ENCODE peak calls at places on chromosomes 6 and 20, in five cellular contexts. M is A673, Y is stomach, L is nephron progenitor cell, I is Calu3. G is an unnamed sample.
A peak's percentile ranks its signal among the peaks of the same experiment; 100 is the strongest.

GRCh38 chr6:44397424-44398169 is 10.1 kb downstream of the CDC5L start:
- DNase-seq in M (peak; percentile 30), Y (no peak), L (no peak), I (no peak), G (no peak)

GRCh38 chr6:87334683-87335082 is 5.6 kb upstream of the GJB7 start:
- DNase-seq in M (no peak), Y (no peak), L (no peak), I (no peak), G (no peak)

GRCh38 chr6:83708970-83709747 is at the start of gene SNAP91:
- DNase-seq in M (peak; percentile 53), Y (no peak), L (peak; percentile 83), I (no peak), G (no peak)

GRCh38 chr20:20083796-20084195 is 31.5 kb downstream of the CFAP61 start:
- DNase-seq in M (peak; percentile 64), Y (no peak), L (no peak), I (no peak), G (no peak)

GRCh38 chr6:17986656-17987575 is 519 bp downstream of the KIF13A start:
- DNase-seq in M (peak; percentile 52), Y (peak; percentile 52), L (peak; percentile 58), I (peak; percentile 35), G (peak; percentile 25)

GRCh38 chr20:32463642-32464400 is 105.7 kb downstream of the ASXL1 start:
- DNase-seq in M (no peak), Y (peak; percentile 83), L (peak; percentile 67), I (no peak), G (no peak)

GRCh38 chr20:31949877-31950646 is 1.8 kb downstream of the PDRG1 start:
- DNase-seq in M (no peak), Y (no peak), L (no peak), I (no peak), G (no peak)

GRCh38 chr6:44662461-44663121 is 275.1 kb downstream of the CDC5L start:
- DNase-seq in M (peak; percentile 72), Y (no peak), L (no peak), I (no peak), G (no peak)

GRCh38 chr6:121506761-121507754 is 71.6 kb downstream of the GJA1 start:
- DNase-seq in M (no peak), Y (no peak), L (no peak), I (no peak), G (no peak)

GRCh38 chr6:70135219-70135769 is 167.6 kb downstream of the COL9A1 start:
- DNase-seq in M (no peak), Y (peak; percentile 57), L (no peak), I (no peak), G (no peak)

GRCh38 chr6:165573671-165574070 is 89.4 kb downstream of the PDE10A start:
- DNase-seq in M (peak; percentile 10), Y (peak; percentile 60), L (no peak), I (peak; percentile 71), G (no peak)

GRCh38 chr6:35282472-35282871 is 15.1 kb upstream of the DEF6 start:
- DNase-seq in M (no peak), Y (no peak), L (no peak), I (no peak), G (no peak)

GRCh38 chr6:13733178-13733851 is 21.7 kb upstream of the RANBP9 start:
- DNase-seq in M (peak; percentile 72), Y (peak; percentile 44), L (no peak), I (peak; percentile 6), G (no peak)

GRCh38 chr20:36836591-36837329 is 39.2 kb upstream of the TLDC2 start:
- DNase-seq in M (peak; percentile 82), Y (peak; percentile 62), L (peak; percentile 61), I (peak; percentile 78), G (peak; percentile 36)

GRCh38 chr6:102204336-102204735 is 810.8 kb downstream of the GRIK2 start:
- DNase-seq in M (no peak), Y (no peak), L (no peak), I (no peak), G (no peak)

GRCh38 chr20:21548390-21549035 is 34.6 kb upstream of the NKX2-2 start:
- DNase-seq in M (no peak), Y (no peak), L (no peak), I (no peak), G (no peak)

GRCh38 chr20:33866398-33867079 is 55.4 kb downstream of the CHMP4B start:
- DNase-seq in M (no peak), Y (no peak), L (no peak), I (no peak), G (no peak)

GRCh38 chr6:106600329-106600728 is 29.0 kb downstream of the RTN4IP1 start:
- DNase-seq in M (no peak), Y (no peak), L (no peak), I (no peak), G (no peak)

GRCh38 chr6:134853111-134854055 is 96.5 kb downstream of the ALDH8A1 start:
- DNase-seq in M (no peak), Y (no peak), L (no peak), I (no peak), G (no peak)

GRCh38 chr6:99711925-99712324 is 105.3 kb downstream of the PRDM13 start:
- DNase-seq in M (no peak), Y (no peak), L (no peak), I (no peak), G (no peak)

GRCh38 chr20:346640-347316 is at the start of gene NRSN2:
- DNase-seq in M (peak; percentile 86), Y (peak; percentile 60), L (peak; percentile 77), I (no peak), G (no peak)

GRCh38 chr20:47620808-47621805 is 119.4 kb downstream of the NCOA3 start:
- DNase-seq in M (peak; percentile 72), Y (no peak), L (no peak), I (peak; percentile 48), G (no peak)

GRCh38 chr6:53961679-53962370 is 149.4 kb upstream of the MLIP start:
- DNase-seq in M (peak; percentile 19), Y (no peak), L (peak; percentile 17), I (no peak), G (no peak)

GRCh38 chr20:48921168-48921882 is at the start of gene ARFGEF2:
- DNase-seq in M (peak; percentile 89), Y (peak; percentile 93), L (peak; percentile 96), I (peak; percentile 99), G (peak; percentile 95)
- TF ChIP-seq CTCF in M (no peak), Y (no peak), L (no peak), I (peak; percentile 8), G (no peak)

DNA sequence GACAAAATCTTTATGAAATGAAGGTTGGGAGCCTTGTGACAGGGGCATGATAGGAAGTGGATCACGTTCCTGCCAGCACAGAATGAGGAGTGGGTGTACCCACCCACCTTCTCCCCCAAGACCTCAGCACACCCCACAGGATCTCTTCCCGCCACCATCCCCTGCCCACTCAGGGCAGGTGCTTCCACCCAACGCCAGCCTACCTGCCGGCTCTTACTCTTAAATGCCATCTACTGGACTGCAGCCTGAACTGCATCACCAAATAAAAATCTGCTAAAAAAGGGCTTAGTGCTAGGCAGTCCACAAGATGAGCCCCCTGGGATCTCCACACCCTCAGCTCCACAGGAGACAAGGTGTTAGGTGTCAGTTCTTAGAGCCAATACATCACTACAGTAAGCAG is 20.6 kb downstream of the DTNBP1 start:
- DNase-seq in M (no peak), Y (no peak), L (no peak), I (no peak), G (no peak)
- TF ChIP-seq CTCF in M (peak; percentile 43), Y (no peak), L (no peak), I (peak; percentile 40), G (no peak)

GRCh38 chr6:114343782-114344144 is 940 bp upstream of the HS3ST5 start:
- DNase-seq in M (no peak), Y (no peak), L (no peak), I (no peak), G (no peak)

GRCh38 chr6:114344216-114344970 is 1.6 kb upstream of the HS3ST5 start:
- DNase-seq in M (no peak), Y (no peak), L (no peak), I (no peak), G (no peak)

GRCh38 chr6:114342086-114342825 is 567 bp downstream of the HS3ST5 start:
- DNase-seq in M (no peak), Y (no peak), L (peak; percentile 64), I (peak; percentile 53), G (no peak)

GRCh38 chr6:114344971-114345274 is 2.1 kb upstream of the HS3ST5 start:
- DNase-seq in M (no peak), Y (no peak), L (no peak), I (no peak), G (no peak)

GRCh38 chr6:114342826-114343781 is at the start of gene HS3ST5:
- DNase-seq in M (peak; percentile 23), Y (no peak), L (peak; percentile 80), I (peak; percentile 85), G (no peak)
- TF ChIP-seq CTCF in M (peak; percentile 31), Y (no peak), L (peak; percentile 53), I (peak; percentile 53), G (no peak)

GRCh38 chr6:28864321-28864923 is 59.4 kb downstream of the TRIM27 start:
- DNase-seq in M (no peak), Y (no peak), L (no peak), I (no peak), G (no peak)
- TF ChIP-seq CTCF in M (peak; percentile 49), Y (no peak), L (no peak), I (no peak), G (no peak)

DNA sequence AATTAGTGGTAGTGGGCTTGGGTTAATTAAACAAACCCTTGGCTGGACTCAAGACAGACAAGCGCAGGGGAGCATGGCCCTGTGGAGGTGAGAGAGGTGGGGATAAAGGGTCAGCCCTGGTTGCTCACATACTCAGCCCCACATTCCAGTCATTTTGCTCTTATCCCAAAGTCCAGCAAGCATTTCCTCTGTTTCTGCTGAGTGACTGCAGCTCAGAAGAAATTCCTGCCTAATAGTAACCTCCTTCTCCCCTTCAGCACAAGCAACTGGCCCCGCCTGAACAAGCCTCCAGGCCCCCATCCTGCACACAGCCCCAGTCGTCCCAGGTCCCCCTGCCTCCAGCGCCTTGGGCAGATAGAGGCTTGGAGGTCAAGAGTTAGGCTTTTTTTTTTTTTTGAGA is 3.6 kb upstream of the TFEB start:
- DNase-seq in M (no peak), Y (peak; percentile 43), L (no peak), I (no peak), G (no peak)
- TF ChIP-seq CTCF in M (no peak), Y (no peak), L (no peak), I (no peak), G (no peak)

GRCh38 chr6:155247618-155248017 is 16.2 kb upstream of the CLDN20 start:
- DNase-seq in M (no peak), Y (no peak), L (no peak), I (no peak), G (no peak)

GRCh38 chr6:155246825-155247224 is 17.0 kb upstream of the CLDN20 start:
- DNase-seq in M (no peak), Y (no peak), L (no peak), I (no peak), G (no peak)

GRCh38 chr6:155245871-155246270 is 17.9 kb upstream of the CLDN20 start:
- DNase-seq in M (no peak), Y (no peak), L (no peak), I (no peak), G (no peak)

GRCh38 chr6:155250701-155251381 is 13.0 kb upstream of the CLDN20 start:
- DNase-seq in M (no peak), Y (no peak), L (no peak), I (no peak), G (no peak)

GRCh38 chr6:155248021-155249001 is 15.5 kb upstream of the CLDN20 start:
- DNase-seq in M (peak; percentile 61), Y (peak; percentile 42), L (peak; percentile 47), I (peak; percentile 16), G (no peak)
- TF ChIP-seq CTCF in M (peak; percentile 74), Y (peak; percentile 27), L (peak; percentile 54), I (peak; percentile 34), G (no peak)

G was measured in natural killer cell.